ENCODE peak calls at places on chromosomes 6 and 20, in four cellular contexts. E is T-helper 17 cell, X is Right ventricle myocardium superior, G is dorsolateral prefrontal cortex. C is an unnamed sample.

GRCh38 chr6:87971605-87972262 is 75.9 kb upstream of the SPACA1 start:
- DNase-seq in E (no peak), X (no peak), G (no peak), C (no peak)

GRCh38 chr6:111662794-111663231 is 57.1 kb upstream of the TRAF3IP2 start:
- DNase-seq in E (no peak), X (no peak), G (no peak), C (no peak)

GRCh38 chr20:63698739-63699465 is 2.5 kb downstream of the TNFRSF6B start:
- DNase-seq in E (no peak), X (peak), G (no peak), C (peak)

GRCh38 chr6:84151669-84152068 is 75.8 kb downstream of the CEP162 start:
- DNase-seq in E (no peak), X (no peak), G (no peak), C (no peak)

GRCh38 chr6:52020961-52021570 is 66.3 kb downstream of the PKHD1 start:
- DNase-seq in E (no peak), X (no peak), G (no peak), C (no peak)

GRCh38 chr20:50540620-50541605 is 30.7 kb downstream of the PTPN1 start:
- DNase-seq in E (no peak), X (no peak), G (no peak), C (peak)

GRCh38 chr6:157292202-157292601 is 31.1 kb downstream of the TMEM242 start:
- DNase-seq in E (no peak), X (no peak), G (no peak), C (no peak)

GRCh38 chr6:43768506-43768860 is 1.5 kb upstream of the VEGFA start:
- DNase-seq in E (peak), X (no peak), G (no peak), C (no peak)

GRCh38 chr6:136566007-136566487 is 15.8 kb upstream of the MAP7 start:
- DNase-seq in E (no peak), X (peak), G (no peak), C (no peak)

GRCh38 chr6:166465671-166466087 is 82.9 kb upstream of the MPC1 start:
- DNase-seq in E (no peak), X (peak), G (peak), C (no peak)

GRCh38 chr6:127266892-127267741 is 453 bp downstream of the RNF146 start:
- DNase-seq in E (peak), X (peak), G (no peak), C (peak)

GRCh38 chr6:108592371-108593337 is 31.9 kb downstream of the FOXO3 start:
- DNase-seq in E (peak), X (peak), G (peak), C (peak)

GRCh38 chr6:106359989-106360409 is 518 bp upstream of the CRYBG1 start:
- DNase-seq in E (no peak), X (no peak), G (no peak), C (no peak)

GRCh38 chr20:23086056-23086551 is at the start of gene CD93:
- DNase-seq in E (no peak), X (peak), G (no peak), C (peak)

GRCh38 chr6:105850636-105851035 is 235.5 kb upstream of the PRDM1 start:
- DNase-seq in E (no peak), X (no peak), G (no peak), C (no peak)

GRCh38 chr20:10119336-10119735 is 84.5 kb downstream of the ANKEF1 start:
- DNase-seq in E (no peak), X (no peak), G (no peak), C (no peak)

GRCh38 chr20:59988141-59988540 is 29.9 kb downstream of the CDH26 start:
- DNase-seq in E (no peak), X (no peak), G (no peak), C (peak)

GRCh38 chr20:1209447-1210387 is 6.5 kb downstream of the C20orf202 start:
- DNase-seq in E (no peak), X (no peak), G (no peak), C (no peak)

GRCh38 chr6:170476360-170476759 is 76.7 kb downstream of the PSMB1 start:
- DNase-seq in E (no peak), X (no peak), G (no peak), C (no peak)

GRCh38 chr20:2751868-2752630 is 48.4 kb downstream of the CPXM1 start:
- DNase-seq in E (peak), X (no peak), G (no peak), C (no peak)

GRCh38 chr20:3229158-3229557 is 9.8 kb downstream of the SLC4A11 start:
- DNase-seq in E (no peak), X (no peak), G (no peak), C (peak)

GRCh38 chr20:62742979-62743776 is 34.5 kb downstream of the NTSR1 start:
- DNase-seq in E (no peak), X (peak), G (no peak), C (no peak)

GRCh38 chr20:61888101-61888865 is 177.4 kb downstream of the TAF4 start:
- DNase-seq in E (no peak), X (peak), G (no peak), C (no peak)

GRCh38 chr20:45114465-45115385 is at the start of gene WFDC5:
- DNase-seq in E (no peak), X (no peak), G (no peak), C (no peak)

GRCh38 chr20:58246346-58246745 is 17.9 kb upstream of the ANKRD60 start:
- DNase-seq in E (no peak), X (no peak), G (no peak), C (no peak)

GRCh38 chr6:7216941-7217621 is 95.9 kb downstream of the SSR1 start:
- DNase-seq in E (no peak), X (no peak), G (no peak), C (peak)

GRCh38 chr20:55514498-55514897 is 490.8 kb downstream of the CBLN4 start:
- DNase-seq in E (no peak), X (no peak), G (no peak), C (no peak)

GRCh38 chr20:45088247-45088646 is 12.7 kb downstream of the KCNS1 start:
- DNase-seq in E (no peak), X (no peak), G (no peak), C (no peak)

GRCh38 chr6:57078808-57079207 is 11.2 kb upstream of the ZNF451 start:
- DNase-seq in E (no peak), X (no peak), G (no peak), C (no peak)

GRCh38 chr6:27866370-27867050 is 45.7 kb downstream of the OR2B2 start:
- DNase-seq in E (peak), X (no peak), G (no peak), C (no peak)

GRCh38 chr6:84551797-84552196 is 212.6 kb downstream of the TBX18 start:
- DNase-seq in E (no peak), X (no peak), G (no peak), C (no peak)

GRCh38 chr6:148199584-148199983 is 143.1 kb upstream of the SASH1 start:
- DNase-seq in E (no peak), X (no peak), G (no peak), C (no peak)

GRCh38 chr20:57848282-57848681 is 138.5 kb upstream of the PMEPA1 start:
- DNase-seq in E (no peak), X (no peak), G (no peak), C (no peak)

GRCh38 chr6:135182993-135183531 is 2.0 kb downstream of the MYB start:
- DNase-seq in E (peak), X (peak), G (no peak), C (peak)

GRCh38 chr20:35523298-35523888 is 6.1 kb downstream of the C20orf173 start:
- DNase-seq in E (no peak), X (no peak), G (no peak), C (no peak)